ENCODE peak calls at places on chromosomes 11 and 22, in six cellular contexts. Q is IMR-90, S is tibial nerve, D is A549, C is gastrocnemius medialis, B is esophagus squamous epithelium. M is an unnamed sample.

GRCh38 chr22:27238935-27239510 is 562.5 kb downstream of the MN1 start:
- DNase-seq in D (peak; percentile 57), C (peak; percentile 36), S (peak; percentile 18), B (no peak), Q (peak; percentile 97), M (no peak)

GRCh38 chr22:24433868-24434471 is 6.6 kb downstream of the ADORA2A start:
- DNase-seq in S (peak; percentile 43), Q (peak; percentile 73), B (no peak), C (peak; percentile 20), D (no peak), M (no peak)

GRCh38 chr11:94657629-94658028 is 90.5 kb downstream of the PIWIL4 start:
- DNase-seq in D (no peak), C (no peak), B (no peak), S (no peak), Q (no peak), M (no peak)

GRCh38 chr11:77213589-77214428 is 85.8 kb downstream of the MYO7A start:
- DNase-seq in D (no peak), B (no peak), C (no peak), Q (no peak), S (no peak), M (no peak)

GRCh38 chr22:22752556-22753477 is 108.4 kb downstream of the GGTLC2 start:
- DNase-seq in Q (peak; percentile 47), C (peak; percentile 44), B (no peak), D (no peak), S (peak; percentile 51), M (peak; percentile 6)

GRCh38 chr22:19784396-19785175 is 24.0 kb downstream of the TBX1 start:
- DNase-seq in B (no peak), Q (no peak), D (no peak), C (no peak), S (no peak), M (no peak)

GRCh38 chr22:41862530-41863266 is 29.8 kb downstream of the SREBF2 start:
- DNase-seq in B (no peak), S (no peak), Q (peak; percentile 25), C (no peak), D (no peak), M (no peak)

GRCh38 chr11:44003736-44004451 is 43.9 kb upstream of the ACCSL start:
- DNase-seq in Q (no peak), C (no peak), S (no peak), B (no peak), D (no peak), M (no peak)

GRCh38 chr11:35548925-35549561 is 23.6 kb upstream of the PAMR1 start:
- DNase-seq in Q (peak; percentile 72), D (no peak), C (no peak), S (no peak), B (no peak), M (no peak)

GRCh38 chr11:8015753-8016239 is 28.7 kb downstream of the EIF3F start:
- DNase-seq in B (no peak), S (no peak), C (no peak), D (no peak), Q (peak; percentile 69), M (no peak)

GRCh38 chr11:65698205-65698604 is 13.8 kb upstream of the KAT5 start:
- DNase-seq in S (no peak), D (no peak), B (no peak), C (no peak), Q (no peak), M (no peak)

GRCh38 chr11:31827458-31828206 is 16.5 kb upstream of the PAX6 start:
- DNase-seq in D (no peak), S (no peak), C (no peak), B (no peak), Q (peak; percentile 56), M (no peak)

GRCh38 chr11:9052316-9052715 is 39.1 kb downstream of the SCUBE2 start:
- DNase-seq in S (no peak), C (no peak), D (no peak), Q (no peak), B (no peak), M (no peak)

GRCh38 chr11:15170170-15170569 is 55.4 kb downstream of the INSC start:
- DNase-seq in Q (peak; percentile 54), C (no peak), D (no peak), S (no peak), B (no peak), M (no peak)

GRCh38 chr11:20089796-20090653 is 70.2 kb downstream of the DBX1 start:
- DNase-seq in B (no peak), S (no peak), Q (peak; percentile 71), C (no peak), D (no peak), M (peak; percentile 9)

GRCh38 chr11:11155962-11156815 is 196.9 kb downstream of the CSNK2A3 start:
- DNase-seq in C (no peak), Q (no peak), D (peak; percentile 32), S (no peak), B (no peak), M (peak; percentile 35)

GRCh38 chr11:15177491-15177890 is 62.8 kb downstream of the INSC start:
- DNase-seq in B (no peak), S (no peak), D (no peak), Q (no peak), C (no peak), M (no peak)

GRCh38 chr22:40951795-40952602 is 821 bp downstream of the RBX1 start:
- DNase-seq in Q (peak; percentile 15), B (no peak), D (no peak), S (no peak), C (no peak), M (peak; percentile 74)

DNA sequence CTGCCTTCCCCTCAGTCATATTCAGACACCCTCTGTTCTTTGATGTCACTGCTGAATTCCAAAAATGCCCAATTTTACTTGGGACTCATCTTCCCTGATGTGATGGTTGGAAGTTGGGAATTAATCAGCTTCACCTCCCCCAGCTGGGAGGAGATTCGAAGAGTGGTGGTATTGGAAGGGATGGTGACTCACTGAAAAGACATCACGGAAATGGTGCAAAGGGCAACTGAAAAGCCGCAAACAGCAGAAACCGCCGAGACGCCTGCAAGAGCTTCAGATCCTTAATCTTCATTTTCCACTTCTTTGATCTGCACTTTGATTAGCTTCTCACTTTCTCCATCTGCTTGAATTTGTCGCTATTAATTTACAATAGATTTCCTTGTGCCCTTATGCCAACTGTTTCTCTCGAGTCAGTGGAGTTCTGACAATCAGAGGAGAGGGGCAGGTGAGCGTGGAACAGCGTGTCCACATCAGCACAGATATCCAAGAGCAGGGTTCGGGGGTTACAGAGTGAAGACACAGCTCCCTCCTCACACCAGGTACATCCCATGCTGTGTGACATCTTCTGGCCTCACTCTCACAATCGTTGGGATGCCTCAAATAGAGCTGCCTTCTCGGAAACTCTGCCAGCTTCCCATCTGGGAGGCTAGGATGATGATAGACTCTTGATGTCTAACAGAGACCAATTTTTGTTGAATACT is 325.4 kb downstream of the BRD1 start:
- DNase-seq in D (peak; percentile 57), C (no peak), Q (no peak), S (no peak), B (no peak), M (no peak)
- TF ChIP-seq POLR2A in D (no peak), C (no peak), Q (no peak), S (no peak), B (no peak), M (no peak)

GRCh38 chr11:125886997-125887372 is 483 bp upstream of the HYLS1 start:
- DNase-seq in Q (no peak), B (no peak), D (no peak), C (no peak), S (peak; percentile 11), M (peak; percentile 74)

GRCh38 chr11:125892071-125892470 is 4.6 kb downstream of the HYLS1 start:
- DNase-seq in C (no peak), S (no peak), D (no peak), Q (peak; percentile 75), B (no peak), M (no peak)

GRCh38 chr11:125883375-125883774 is 4.1 kb upstream of the HYLS1 start:
- DNase-seq in D (no peak), C (no peak), B (no peak), Q (no peak), S (no peak), M (no peak)

GRCh38 chr11:125890447-125891100 is 3.1 kb downstream of the HYLS1 start:
- DNase-seq in C (no peak), D (no peak), S (no peak), Q (peak; percentile 15), B (no peak), M (peak; percentile 49)

DNA sequence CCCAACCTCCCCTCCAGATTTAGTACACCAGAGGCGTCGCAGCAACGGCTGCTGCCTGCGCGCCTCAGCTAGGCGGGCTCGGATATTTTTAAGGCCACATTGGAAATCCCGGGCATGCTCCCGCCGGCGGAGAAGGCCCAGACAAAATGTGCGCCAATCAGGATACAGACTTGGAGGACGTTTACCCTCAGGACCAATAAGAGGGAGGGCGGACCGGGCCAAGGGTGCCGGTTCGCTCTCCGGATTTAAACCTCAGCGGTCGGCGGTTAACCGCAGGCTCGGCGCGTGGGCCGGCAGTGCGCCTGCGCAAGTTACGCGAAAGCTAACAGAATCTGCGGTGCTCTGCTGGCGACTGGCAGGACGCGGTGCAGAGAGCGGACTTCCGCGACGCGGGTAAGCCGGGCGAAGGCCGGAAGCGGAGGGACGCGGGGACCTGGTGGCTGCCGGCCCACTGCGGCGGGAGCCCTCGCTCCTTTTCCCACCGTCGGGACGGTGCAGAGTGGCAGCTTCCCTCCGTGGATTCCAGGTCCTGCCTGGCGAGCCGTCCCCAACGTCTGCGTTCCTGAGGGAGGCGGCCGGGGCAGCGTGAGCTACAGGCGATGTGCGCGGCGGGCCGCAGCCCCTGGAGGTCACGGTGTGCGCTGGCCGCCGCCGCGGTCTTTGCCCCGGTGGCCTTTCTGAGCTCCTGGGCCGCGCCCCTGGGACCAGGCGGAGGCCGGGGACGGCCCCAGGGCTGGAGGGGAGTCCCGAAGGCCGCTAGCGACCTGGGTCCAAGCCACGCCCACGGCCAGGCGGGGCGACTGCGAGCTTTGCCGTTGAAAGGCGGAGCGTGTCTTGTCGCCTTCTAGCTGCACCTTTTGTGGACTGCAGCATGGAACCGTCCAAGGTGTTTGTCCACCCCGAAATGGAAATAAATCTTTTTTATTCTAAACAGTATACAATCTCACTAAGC is at the start of gene HYLS1:
- DNase-seq in C (peak; percentile 92), B (peak; percentile 58), D (peak; percentile 89), Q (peak; percentile 95), S (peak; percentile 87), M (peak; percentile 95)
- TF ChIP-seq POLR2A in C (peak; percentile 52), B (peak; percentile 73), D (peak; percentile 78), Q (peak; percentile 52), S (peak; percentile 62), M (peak; percentile 85)

GRCh38 chr11:118607401-118608267 is at the start of gene PHLDB1:
- DNase-seq in B (no peak), D (peak; percentile 48), Q (peak; percentile 67), S (peak; percentile 64), C (peak; percentile 56), M (peak; percentile 52)
- TF ChIP-seq POLR2A in B (peak; percentile 37), D (peak; percentile 34), Q (peak; percentile 88), S (peak; percentile 71), C (peak; percentile 44), M (no peak)

DNA sequence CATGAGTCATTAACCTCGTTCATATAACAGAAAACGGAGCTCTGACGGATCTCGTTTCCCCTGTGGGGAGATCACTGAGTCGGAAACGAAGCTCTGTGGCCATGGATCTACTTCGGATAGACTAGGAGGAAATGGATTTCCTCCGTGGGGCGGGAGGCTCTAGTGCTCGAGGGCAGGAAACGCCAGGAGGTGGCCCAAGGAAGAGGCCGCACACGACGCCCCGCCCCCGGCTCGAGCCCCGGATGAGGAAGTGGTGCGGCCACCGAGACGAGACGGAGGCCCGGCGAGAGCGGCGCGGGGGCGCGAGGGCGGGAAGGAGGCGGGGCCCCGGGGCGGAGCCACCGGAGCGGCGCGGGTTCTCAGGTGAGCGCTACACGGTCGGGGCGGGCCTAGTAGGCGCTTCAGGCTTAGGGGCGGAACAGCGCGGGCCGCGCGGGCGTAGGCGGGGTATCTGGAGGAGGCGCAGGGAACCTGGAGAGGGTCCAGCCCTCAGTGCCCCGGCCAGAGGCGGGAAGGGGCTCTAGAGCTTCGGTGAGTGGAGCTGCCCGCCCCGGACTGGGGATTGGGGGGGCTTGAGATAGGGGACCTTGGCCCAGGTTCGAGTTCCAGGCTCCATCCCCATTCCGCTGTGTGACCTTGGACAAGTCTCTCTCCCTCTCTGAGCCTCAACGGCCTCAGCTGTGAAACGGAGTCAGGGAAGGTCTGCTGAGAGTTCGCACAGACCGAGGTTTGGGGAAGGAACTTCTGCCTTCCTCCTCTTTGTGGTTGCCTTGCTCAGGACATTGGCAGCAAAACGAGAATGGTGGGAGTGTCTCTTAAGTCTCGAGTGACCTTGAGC is at the start of gene DEPDC5:
- DNase-seq in C (peak; percentile 94), S (peak; percentile 91), Q (peak; percentile 86), B (peak; percentile 78), D (peak; percentile 69), M (peak; percentile 98)
- TF ChIP-seq POLR2A in C (peak; percentile 72), S (peak; percentile 86), Q (peak; percentile 80), B (peak; percentile 75), D (peak; percentile 45), M (peak; percentile 92)

M was measured in erythroblast.